ENCODE peak calls at places on chromosomes 5 and 9, in ten cellular contexts. D, Q, N, A, H, R, O, K, W and J are unnamed samples.

GRCh38 chr5:150112211-150113046 is 26.1 kb upstream of the CSF1R start:
- DNase-seq in D (peak; percentile 67), Q (peak; percentile 81), N (peak; percentile 56), A (peak; percentile 76), H (no peak), R (no peak), O (peak; percentile 95), K (no peak), W (peak; percentile 93), J (peak; percentile 38)

GRCh38 chr5:132215329-132215728 is 12.3 kb downstream of the P4HA2 start:
- DNase-seq in D (peak; percentile 88), Q (peak; percentile 97), N (peak; percentile 98), A (peak; percentile 67), H (peak; percentile 17), R (no peak), O (peak; percentile 97), K (peak; percentile 80), W (peak; percentile 99), J (peak; percentile 66)

GRCh38 chr9:35510745-35511428 is 21.0 kb downstream of the RUSC2 start:
- DNase-seq in D (peak; percentile 90), Q (peak; percentile 97), N (peak; percentile 64), A (peak; percentile 90), H (peak; percentile 79), R (no peak), O (peak; percentile 52), K (peak; percentile 59), W (peak; percentile 95), J (peak; percentile 77)

GRCh38 chr5:22627029-22627428 is 226.1 kb downstream of the CDH12 start:
- DNase-seq in D (no peak), Q (no peak), N (no peak), A (no peak), H (no peak), R (no peak), O (no peak), K (no peak), W (no peak), J (no peak)

GRCh38 chr5:36521838-36522745 is 84.3 kb upstream of the SLC1A3 start:
- DNase-seq in D (no peak), Q (no peak), N (peak; percentile 17), A (no peak), H (no peak), R (no peak), O (no peak), K (no peak), W (no peak), J (no peak)

GRCh38 chr5:132221781-132222648 is 5.6 kb downstream of the P4HA2 start:
- DNase-seq in D (no peak), Q (peak; percentile 97), N (peak; percentile 74), A (no peak), H (no peak), R (no peak), O (no peak), K (peak; percentile 42), W (peak; percentile 90), J (peak; percentile 38)

GRCh38 chr5:172534229-172535169 is 80.2 kb upstream of the SH3PXD2B start:
- DNase-seq in D (peak; percentile 14), Q (no peak), N (no peak), A (no peak), H (no peak), R (no peak), O (peak; percentile 44), K (peak; percentile 69), W (no peak), J (peak; percentile 50)

GRCh38 chr5:73654861-73655318 is 28.9 kb downstream of the ARHGEF28 start:
- DNase-seq in D (no peak), Q (no peak), N (no peak), A (no peak), H (no peak), R (no peak), O (no peak), K (no peak), W (no peak), J (no peak)

GRCh38 chr5:37774912-37775483 is 64.8 kb downstream of the GDNF start:
- DNase-seq in D (peak; percentile 74), Q (peak; percentile 32), N (no peak), A (no peak), H (peak; percentile 13), R (peak; percentile 35), O (no peak), K (no peak), W (no peak), J (peak; percentile 23)

GRCh38 chr9:97563458-97564135 is 62.1 kb downstream of the TMOD1 start:
- DNase-seq in D (no peak), Q (peak; percentile 9), N (no peak), A (no peak), H (no peak), R (no peak), O (no peak), K (no peak), W (peak; percentile 75), J (peak; percentile 16)

GRCh38 chr5:151684690-151685361 is 1.9 kb downstream of the SPARC start:
- DNase-seq in D (peak; percentile 46), Q (peak; percentile 98), N (peak; percentile 34), A (peak; percentile 66), H (no peak), R (no peak), O (peak; percentile 97), K (peak; percentile 29), W (peak; percentile 84), J (peak; percentile 34)

GRCh38 chr9:113990570-113990907 is 87.6 kb downstream of the AMBP start:
- DNase-seq in D (no peak), Q (no peak), N (no peak), A (no peak), H (no peak), R (no peak), O (no peak), K (no peak), W (no peak), J (no peak)

GRCh38 chr5:135319928-135320606 is 79.0 kb downstream of the MACROH2A1 start:
- DNase-seq in D (no peak), Q (no peak), N (no peak), A (no peak), H (no peak), R (no peak), O (peak; percentile 45), K (no peak), W (peak; percentile 42), J (no peak)

GRCh38 chr9:81408951-81409350 is 280.4 kb downstream of the TLE1 start:
- DNase-seq in D (no peak), Q (no peak), N (no peak), A (no peak), H (no peak), R (no peak), O (no peak), K (no peak), W (no peak), J (no peak)

GRCh38 chr5:166712447-166712846 is 1579.0 kb upstream of the WWC1 start:
- DNase-seq in D (no peak), Q (no peak), N (no peak), A (no peak), H (no peak), R (no peak), O (no peak), K (no peak), W (no peak), J (no peak)

GRCh38 chr5:96509721-96510383 is 76.8 kb upstream of the PCSK1 start:
- DNase-seq in D (peak; percentile 55), Q (peak; percentile 99), N (no peak), A (no peak), H (peak; percentile 87), R (no peak), O (no peak), K (no peak), W (no peak), J (no peak)

GRCh38 chr5:154205441-154206117 is 15.0 kb downstream of the GALNT10 start:
- DNase-seq in D (no peak), Q (peak; percentile 46), N (no peak), A (no peak), H (no peak), R (no peak), O (peak; percentile 65), K (no peak), W (no peak), J (no peak)

GRCh38 chr5:154203798-154204578 is 13.5 kb downstream of the GALNT10 start:
- DNase-seq in D (no peak), Q (no peak), N (no peak), A (no peak), H (no peak), R (no peak), O (no peak), K (peak; percentile 44), W (no peak), J (no peak)

GRCh38 chr5:154209591-154210081 is 19.1 kb downstream of the GALNT10 start:
- DNase-seq in D (no peak), Q (no peak), N (no peak), A (no peak), H (no peak), R (no peak), O (no peak), K (no peak), W (no peak), J (no peak)

GRCh38 chr5:154207204-154207603 is 16.7 kb downstream of the GALNT10 start:
- DNase-seq in D (no peak), Q (no peak), N (no peak), A (no peak), H (no peak), R (no peak), O (no peak), K (no peak), W (no peak), J (no peak)

GRCh38 chr5:154206291-154206690 is 15.8 kb downstream of the GALNT10 start:
- DNase-seq in D (no peak), Q (no peak), N (no peak), A (no peak), H (no peak), R (no peak), O (no peak), K (no peak), W (no peak), J (no peak)
- H3K27ac ChIP-seq in D (no peak overlapping the region), Q (no peak overlapping the region), N (no peak overlapping the region), A (no peak overlapping the region), H (peak overlapping the region; percentile 49), R (no peak overlapping the region), O (no peak overlapping the region), K (no peak overlapping the region), W (no peak overlapping the region), J (no peak overlapping the region)

GRCh38 chr9:125538092-125538473 is 168.9 kb downstream of the MAPKAP1 start:
- DNase-seq in D (peak; percentile 94), Q (peak; percentile 92), N (peak; percentile 77), A (peak; percentile 92), H (peak; percentile 78), R (no peak), O (peak; percentile 56), K (peak; percentile 60), W (no peak), J (peak; percentile 79)
- H3K27ac ChIP-seq in D (peak overlapping the region; percentile 85), Q (peak overlapping the region; percentile 68), N (peak overlapping the region; percentile 59), A (peak overlapping the region; percentile 94), H (peak overlapping the region; percentile 85), R (no peak overlapping the region), O (no peak overlapping the region), K (peak overlapping the region; percentile 28), W (no peak overlapping the region), J (no peak overlapping the region)

GRCh38 chr9:129640086-129640870 is 1.7 kb downstream of the ASB6 start:
- DNase-seq in D (no peak), Q (peak; percentile 36), N (peak; percentile 80), A (no peak), H (no peak), R (no peak), O (no peak), K (no peak), W (no peak), J (no peak)
- H3K27ac ChIP-seq in D (no peak overlapping the region), Q (peak overlapping the region; percentile 83), N (peak overlapping the region; percentile 79), A (no peak overlapping the region), H (peak overlapping the region; percentile 15), R (peak overlapping the region; percentile 8), O (no peak overlapping the region), K (no peak overlapping the region), W (no peak overlapping the region), J (no peak overlapping the region)

GRCh38 chr9:137406085-137406773 is 16.7 kb downstream of the EXD3 start:
- DNase-seq in D (no peak), Q (no peak), N (no peak), A (no peak), H (no peak), R (no peak), O (no peak), K (no peak), W (no peak), J (peak; percentile 65)
- H3K27ac ChIP-seq in D (no peak overlapping the region), Q (no peak overlapping the region), N (peak overlapping the region; percentile 46), A (no peak overlapping the region), H (peak overlapping the region; percentile 82), R (no peak overlapping the region), O (no peak overlapping the region), K (no peak overlapping the region), W (peak overlapping the region; percentile 63), J (peak overlapping the region; percentile 23)